ENCODE peak calls at places on chromosomes 5 and 9, in eight cellular contexts. F, V, X, L, C, Q, S and R are unnamed samples.

GRCh38 chr5:22710660-22711059 is 142.5 kb downstream of the CDH12 start:
- DNase-seq in F (no peak), V (no peak), X (no peak), L (no peak), C (no peak), Q (no peak), S (no peak), R (no peak)

GRCh38 chr9:133637451-133638055 is 1.4 kb downstream of the DBH start:
- DNase-seq in F (no peak), V (no peak), X (no peak), L (no peak), C (no peak), Q (no peak), S (no peak), R (no peak)

GRCh38 chr9:27181381-27181780 is 72.4 kb downstream of the TEK start:
- DNase-seq in F (no peak), V (no peak), X (peak), L (no peak), C (peak), Q (no peak), S (no peak), R (no peak)

GRCh38 chr5:138096997-138097828 is 13.4 kb downstream of the WNT8A start:
- DNase-seq in F (no peak), V (no peak), X (no peak), L (no peak), C (no peak), Q (no peak), S (no peak), R (no peak)

GRCh38 chr9:28960602-28961001 is 1387.3 kb upstream of the C9orf72 start:
- DNase-seq in F (no peak), V (no peak), X (no peak), L (no peak), C (no peak), Q (no peak), S (no peak), R (no peak)

GRCh38 chr9:135976944-135977343 is 15.8 kb upstream of the UBAC1 start:
- DNase-seq in F (no peak), V (no peak), X (no peak), L (no peak), C (no peak), Q (no peak), S (no peak), R (no peak)

GRCh38 chr9:3008091-3008490 is 164.2 kb upstream of the PUM3 start:
- DNase-seq in F (no peak), V (no peak), X (no peak), L (no peak), C (no peak), Q (no peak), S (no peak), R (no peak)

GRCh38 chr5:135576075-135576599 is 2.7 kb downstream of the CXCL14 start:
- DNase-seq in F (no peak), V (no peak), X (no peak), L (no peak), C (no peak), Q (no peak), S (no peak), R (no peak)

GRCh38 chr5:72324186-72324825 is 4.1 kb downstream of the PTCD2 start:
- DNase-seq in F (no peak), V (no peak), X (no peak), L (no peak), C (no peak), Q (no peak), S (no peak), R (no peak)

GRCh38 chr5:88450239-88450638 is 181.6 kb upstream of the TMEM161B start:
- DNase-seq in F (no peak), V (no peak), X (no peak), L (no peak), C (no peak), Q (no peak), S (no peak), R (no peak)

GRCh38 chr5:77012601-77013000 is 17.6 kb upstream of the AGGF1 start:
- DNase-seq in F (no peak), V (no peak), X (no peak), L (no peak), C (no peak), Q (no peak), S (no peak), R (no peak)

GRCh38 chr9:92097997-92098482 is 17.2 kb downstream of the SPTLC1 start:
- DNase-seq in F (no peak), V (no peak), X (peak), L (no peak), C (peak), Q (no peak), S (peak), R (no peak)

GRCh38 chr9:123225374-123225813 is 43.0 kb downstream of the STRBP start:
- DNase-seq in F (no peak), V (no peak), X (peak), L (peak), C (peak), Q (peak), S (no peak), R (peak)
- TF ChIP-seq CTCF in F (peak), V (no peak), X (peak), L (peak), C (peak), Q (peak), S (peak), R (peak)

GRCh38 chr9:89983411-89983810 is 378.6 kb downstream of the GADD45G start:
- DNase-seq in F (no peak), V (no peak), X (no peak), L (no peak), C (no peak), Q (no peak), S (no peak), R (no peak)
- TF ChIP-seq CTCF in F (no peak), V (no peak), X (no peak), L (no peak), C (no peak), Q (no peak), S (no peak), R (no peak)

GRCh38 chr9:6109571-6109970 is 94.1 kb upstream of the RANBP6 start:
- DNase-seq in F (no peak), V (no peak), X (no peak), L (no peak), C (no peak), Q (no peak), S (no peak), R (no peak)

GRCh38 chr9:6105738-6106137 is 90.3 kb upstream of the RANBP6 start:
- DNase-seq in F (no peak), V (no peak), X (no peak), L (no peak), C (no peak), Q (no peak), S (no peak), R (no peak)

GRCh38 chr9:6109986-6110385 is 94.6 kb upstream of the RANBP6 start:
- DNase-seq in F (no peak), V (no peak), X (no peak), L (no peak), C (peak), Q (no peak), S (no peak), R (no peak)

DNA sequence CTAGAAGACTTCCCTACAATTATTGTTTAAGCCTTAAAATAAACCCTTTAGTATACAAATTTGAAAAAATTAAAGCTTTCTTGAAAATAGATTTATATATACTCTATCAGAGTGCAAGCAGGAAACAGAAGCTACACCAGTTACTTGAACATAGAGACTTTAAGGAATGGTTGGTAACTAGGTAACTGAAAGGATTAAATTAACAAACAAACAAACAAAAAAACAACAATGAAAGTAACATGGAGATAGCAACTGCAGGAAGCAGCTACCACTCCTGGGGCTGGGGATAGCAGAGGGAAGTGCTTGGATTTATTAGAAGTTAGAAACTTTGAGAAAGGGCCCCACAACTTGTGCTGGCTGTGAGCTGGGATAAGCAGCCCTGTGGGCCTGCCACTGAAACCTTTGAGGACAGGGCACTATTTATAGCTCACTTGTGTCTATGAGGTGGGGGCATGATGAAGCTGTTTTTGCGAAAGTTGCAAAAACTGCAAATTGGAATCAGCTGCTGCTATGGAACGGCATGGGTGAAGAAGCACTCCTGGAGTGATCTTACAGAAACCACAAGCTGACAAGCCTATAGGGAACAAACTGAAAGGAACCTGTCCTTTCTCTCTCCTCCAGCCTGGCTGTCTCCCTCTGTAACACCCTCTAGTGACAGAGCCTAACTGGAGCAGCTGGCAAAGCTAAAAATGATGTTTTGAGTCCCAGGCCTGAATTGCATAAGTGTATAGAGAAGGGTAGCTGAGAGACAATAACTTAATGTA is 91.3 kb upstream of the RANBP6 start:
- DNase-seq in F (no peak), V (no peak), X (peak), L (peak), C (peak), Q (no peak), S (no peak), R (peak)
- TF ChIP-seq CTCF in F (peak), V (no peak), X (peak), L (peak), C (peak), Q (peak), S (peak), R (peak)

DNA sequence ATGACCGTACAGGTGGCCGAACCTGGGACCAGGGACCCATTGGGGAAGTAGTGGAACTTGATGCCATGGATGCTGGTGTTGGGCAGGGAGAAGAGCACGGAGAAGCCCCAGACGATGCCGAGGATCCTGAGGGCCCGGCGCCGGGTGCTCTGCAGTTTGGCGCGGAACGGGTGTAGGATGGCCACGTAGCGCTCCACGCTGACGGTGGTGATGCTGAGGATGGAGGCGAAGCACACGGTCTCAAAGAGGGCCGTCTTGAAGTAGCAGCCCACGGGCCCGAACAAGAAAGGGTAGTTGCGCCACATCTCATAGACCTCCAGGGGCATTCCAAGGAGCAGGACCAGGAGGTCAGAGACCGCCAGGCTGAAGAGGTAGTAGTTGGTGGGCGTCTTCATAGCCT is 585 bp downstream of the NMUR2 start:
- DNase-seq in F (no peak), V (no peak), X (no peak), L (no peak), C (no peak), Q (no peak), S (no peak), R (no peak)
- TF ChIP-seq CTCF in F (no peak), V (no peak), X (no peak), L (no peak), C (no peak), Q (no peak), S (no peak), R (no peak)

GRCh38 chr5:109290231-109290630 is 119.5 kb downstream of the PJA2 start:
- DNase-seq in F (no peak), V (no peak), X (no peak), L (no peak), C (no peak), Q (no peak), S (no peak), R (no peak)

DNA sequence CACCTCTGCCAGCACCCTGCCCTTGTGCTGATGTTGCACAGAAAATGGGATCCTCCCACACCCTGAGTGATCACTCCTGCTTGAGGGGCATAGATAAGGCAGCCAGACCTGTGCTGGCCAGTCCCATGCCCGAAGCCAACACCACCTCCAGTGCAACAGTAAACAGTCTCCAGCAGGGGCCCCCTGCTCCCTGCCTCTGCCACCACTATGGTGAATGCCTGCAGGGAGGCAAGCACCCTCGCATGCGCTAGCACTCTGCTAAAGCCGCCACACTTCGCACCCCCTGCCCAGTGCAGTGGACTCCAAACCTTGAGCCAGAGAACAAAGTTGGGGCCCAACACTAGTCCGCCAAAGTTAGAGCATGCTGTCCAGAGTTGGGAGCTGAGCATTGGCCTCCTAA is 118.7 kb downstream of the PJA2 start:
- DNase-seq in F (no peak), V (no peak), X (no peak), L (no peak), C (no peak), Q (no peak), S (no peak), R (peak)
- TF ChIP-seq CTCF in F (no peak), V (no peak), X (no peak), L (no peak), C (no peak), Q (no peak), S (no peak), R (no peak)

GRCh38 chr9:101478444-101478843 is 42.9 kb upstream of the ALDOB start:
- DNase-seq in F (no peak), V (no peak), X (no peak), L (no peak), C (no peak), Q (no peak), S (no peak), R (no peak)
- TF ChIP-seq CTCF in F (no peak), V (no peak), X (peak), L (no peak), C (no peak), Q (no peak), S (no peak), R (no peak)

GRCh38 chr5:60688980-60689379 is 11.0 kb downstream of the DEPDC1B start:
- DNase-seq in F (no peak), V (no peak), X (no peak), L (no peak), C (no peak), Q (no peak), S (no peak), R (no peak)
- TF ChIP-seq CTCF in F (no peak), V (no peak), X (no peak), L (no peak), C (no peak), Q (no peak), S (no peak), R (no peak)